ENCODE peak calls at places on chromosomes 6 and 20, in four cellular contexts. One of them, this sample, is unnamed. For H3K4me1, the result is how much of the 10 kb centered on the place peaks cover.

GRCh38 chr6:81735756-81736380 is 16.6 kb downstream of the TENT5A start:
- DNase-seq in GM12878: no peak
- DNase-seq in HepG2: no peak
- DNase-seq in H1: no peak
- DNase-seq in this sample: no peak

GRCh38 chr6:146347090-146347489 is 196.5 kb upstream of the RAB32 start:
- DNase-seq in GM12878: no peak
- DNase-seq in HepG2: peak
- DNase-seq in H1: no peak
- DNase-seq in this sample: no peak

GRCh38 chr6:15148356-15149058 is 97.4 kb upstream of the JARID2 start:
- DNase-seq in GM12878: no peak
- DNase-seq in HepG2: peak
- DNase-seq in H1: no peak
- DNase-seq in this sample: no peak

GRCh38 chr20:1935696-1936366 is 40.6 kb downstream of the SIRPA start:
- DNase-seq in GM12878: no peak
- DNase-seq in HepG2: no peak
- DNase-seq in H1: no peak
- DNase-seq in this sample: no peak

GRCh38 chr20:1178103-1178502 is 6.7 kb downstream of the TMEM74B start:
- DNase-seq in GM12878: no peak
- DNase-seq in HepG2: no peak
- DNase-seq in H1: no peak
- DNase-seq in this sample: no peak

GRCh38 chr6:43334466-43335095 is 26.0 kb upstream of the CRIP3 start:
- DNase-seq in GM12878: no peak
- DNase-seq in HepG2: peak
- DNase-seq in H1: peak
- DNase-seq in this sample: peak

GRCh38 chr6:12313992-12314589 is 23.9 kb downstream of the EDN1 start:
- DNase-seq in GM12878: no peak
- DNase-seq in HepG2: peak
- DNase-seq in H1: no peak
- DNase-seq in this sample: no peak

GRCh38 chr6:46381057-46381456 is 110.2 kb downstream of the RCAN2 start:
- DNase-seq in GM12878: no peak
- DNase-seq in HepG2: peak
- DNase-seq in H1: no peak
- DNase-seq in this sample: no peak

GRCh38 chr6:111950661-111951426 is 77.6 kb upstream of the FYN start:
- DNase-seq in GM12878: no peak
- DNase-seq in HepG2: no peak
- DNase-seq in H1: no peak
- DNase-seq in this sample: no peak

DNA sequence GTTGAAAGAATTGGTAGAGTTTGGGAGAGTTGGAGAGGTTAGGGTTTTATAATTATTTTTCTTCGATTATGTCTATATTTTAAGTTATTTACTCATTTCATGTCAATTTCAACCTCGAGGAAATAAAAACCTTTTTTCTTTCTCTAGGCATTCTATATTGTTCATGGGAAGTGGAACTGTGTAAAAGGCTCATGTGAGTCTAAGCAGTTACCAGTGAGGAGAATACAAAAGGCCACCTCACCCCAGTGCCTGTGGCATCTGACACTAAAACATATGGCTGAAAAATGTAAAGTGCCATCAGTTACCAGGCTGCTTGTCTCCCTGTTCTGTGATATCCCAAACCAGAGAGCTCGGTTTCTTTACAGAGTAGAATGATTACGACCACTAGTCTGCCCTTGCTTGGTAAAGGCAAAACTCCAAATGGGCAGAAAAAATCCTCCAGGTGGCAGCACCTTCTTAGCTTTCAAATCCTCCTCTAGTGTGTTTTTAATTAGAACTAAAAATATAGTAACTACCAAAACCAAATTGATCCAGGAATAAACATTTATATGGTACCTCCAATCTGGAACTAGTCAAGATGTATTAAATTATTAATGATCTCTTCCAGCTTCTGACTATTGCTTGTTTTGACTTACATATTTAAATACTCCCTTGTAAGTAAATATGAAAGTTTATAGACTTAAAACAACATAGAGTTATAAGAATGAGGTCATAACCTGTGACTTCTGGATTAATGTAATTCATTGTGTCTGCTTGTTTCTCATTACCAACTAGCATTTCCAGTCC is 122.6 kb upstream of the MCHR2 start:
- DNase-seq in GM12878: no peak
- DNase-seq in HepG2: peak
- DNase-seq in H1: peak
- DNase-seq in this sample: peak
- TF ChIP-seq HDAC6 in GM12878: no peak
- TF ChIP-seq HDAC6 in HepG2: no peak
- TF ChIP-seq HDAC6 in H1: no peak
- TF ChIP-seq HDAC6 in this sample: no peak

GRCh38 chr6:41939091-41939847 is 2.3 kb downstream of the CCND3 start:
- DNase-seq in GM12878: no peak
- DNase-seq in HepG2: no peak
- DNase-seq in H1: no peak
- DNase-seq in this sample: peak
- H3K4me1 ChIP-seq in GM12878: under half
- H3K4me1 ChIP-seq in HepG2: under half
- H3K4me1 ChIP-seq in H1: under half
- H3K4me1 ChIP-seq in this sample: half or more

DNA sequence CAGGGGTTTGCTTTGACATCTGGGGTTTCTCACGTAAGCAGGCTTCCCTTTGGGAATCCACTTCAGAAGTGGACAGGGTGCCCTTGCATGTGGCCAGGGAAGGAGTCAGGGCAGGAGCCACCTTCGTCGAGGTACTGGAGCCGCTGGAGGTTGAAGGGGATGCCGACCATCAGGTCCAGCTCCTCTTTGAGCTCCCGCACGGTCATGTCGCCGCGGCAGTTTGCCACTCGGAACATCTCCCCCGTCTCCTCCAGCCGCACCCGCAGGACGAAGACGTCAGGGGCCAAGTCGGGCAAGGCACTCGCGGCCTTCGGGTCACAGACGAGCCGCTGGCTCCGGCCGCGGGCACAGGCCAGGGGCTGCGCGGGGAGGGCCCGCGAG is 360 bp downstream of the ANKRD60 start:
- DNase-seq in GM12878: no peak
- DNase-seq in HepG2: no peak
- DNase-seq in H1: no peak
- DNase-seq in this sample: no peak
- TF ChIP-seq HDAC6 in GM12878: no peak
- TF ChIP-seq HDAC6 in HepG2: no peak
- TF ChIP-seq HDAC6 in H1: no peak
- TF ChIP-seq HDAC6 in this sample: no peak

DNA sequence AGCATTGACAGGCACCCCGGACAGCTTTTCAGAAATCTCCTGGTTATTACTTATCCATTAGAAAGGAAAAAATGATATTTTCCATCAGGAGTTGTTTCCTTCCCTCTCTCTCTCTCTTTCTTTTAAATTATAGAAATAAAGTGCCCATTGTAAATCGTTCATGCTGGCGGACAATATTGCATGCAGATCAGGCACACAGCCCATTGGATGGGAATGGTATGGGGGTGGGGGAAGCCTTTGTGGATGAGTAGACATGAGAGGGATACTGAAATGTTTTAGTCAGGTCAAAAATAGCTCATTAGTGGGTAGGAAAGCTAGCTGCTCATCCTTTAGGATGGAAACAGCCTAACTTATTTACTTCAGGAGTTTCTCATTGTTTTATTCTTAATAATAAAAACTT is 764.9 kb upstream of the MMS22L start:
- DNase-seq in GM12878: no peak
- DNase-seq in HepG2: no peak
- DNase-seq in H1: no peak
- DNase-seq in this sample: no peak
- H3K4me1 ChIP-seq in GM12878: under half
- H3K4me1 ChIP-seq in HepG2: under half
- H3K4me1 ChIP-seq in H1: under half
- H3K4me1 ChIP-seq in this sample: under half

GRCh38 chr6:110554966-110555460 is 78.6 kb upstream of the SLC22A16 start:
- DNase-seq in GM12878: no peak
- DNase-seq in HepG2: peak
- DNase-seq in H1: no peak
- DNase-seq in this sample: no peak
- TF ChIP-seq HDAC6 in GM12878: no peak
- TF ChIP-seq HDAC6 in HepG2: no peak
- TF ChIP-seq HDAC6 in H1: no peak
- TF ChIP-seq HDAC6 in this sample: no peak